ENCODE peak calls at places on chromosomes 5 and 9, in eight cellular contexts. K, Y, I, Q, N, U, O and J are unnamed samples.

GRCh38 chr9:130327781-130328348 is 62.3 kb downstream of the HMCN2 start:
- DNase-seq in Q (peak; percentile 90), Y (peak; percentile 26), K (no peak), N (no peak), I (peak; percentile 87), O (no peak), U (peak; percentile 81), J (no peak)

GRCh38 chr9:131869312-131869711 is 129.4 kb upstream of the RAPGEF1 start:
- DNase-seq in U (no peak), O (no peak), K (no peak), I (peak; percentile 89), N (no peak), Q (peak; percentile 39), Y (no peak), J (peak; percentile 74)

GRCh38 chr5:143779506-143779905 is 32.5 kb upstream of the HMHB1 start:
- DNase-seq in K (no peak), N (no peak), Y (no peak), O (no peak), Q (no peak), U (no peak), I (no peak), J (no peak)

GRCh38 chr5:60563696-60564324 is 136.2 kb downstream of the DEPDC1B start:
- DNase-seq in O (no peak), N (no peak), U (no peak), I (no peak), Q (no peak), K (no peak), Y (no peak), J (no peak)

GRCh38 chr9:111969061-111969460 is 72.4 kb downstream of the UGCG start:
- DNase-seq in Y (no peak), U (no peak), O (no peak), I (no peak), Q (no peak), N (no peak), K (peak; percentile 61), J (no peak)

GRCh38 chr5:176884571-176884890 is 14.6 kb downstream of the HK3 start:
- DNase-seq in N (no peak), Y (no peak), Q (no peak), K (no peak), O (no peak), I (no peak), U (no peak), J (no peak)

GRCh38 chr5:22780756-22781155 is 72.4 kb downstream of the CDH12 start:
- DNase-seq in I (no peak), U (no peak), K (no peak), Y (no peak), O (no peak), Q (no peak), N (no peak), J (no peak)

GRCh38 chr5:79242242-79243039 is 6.5 kb downstream of the JMY start:
- DNase-seq in I (no peak), O (no peak), Q (no peak), K (no peak), U (no peak), Y (no peak), N (no peak), J (no peak)

DNA sequence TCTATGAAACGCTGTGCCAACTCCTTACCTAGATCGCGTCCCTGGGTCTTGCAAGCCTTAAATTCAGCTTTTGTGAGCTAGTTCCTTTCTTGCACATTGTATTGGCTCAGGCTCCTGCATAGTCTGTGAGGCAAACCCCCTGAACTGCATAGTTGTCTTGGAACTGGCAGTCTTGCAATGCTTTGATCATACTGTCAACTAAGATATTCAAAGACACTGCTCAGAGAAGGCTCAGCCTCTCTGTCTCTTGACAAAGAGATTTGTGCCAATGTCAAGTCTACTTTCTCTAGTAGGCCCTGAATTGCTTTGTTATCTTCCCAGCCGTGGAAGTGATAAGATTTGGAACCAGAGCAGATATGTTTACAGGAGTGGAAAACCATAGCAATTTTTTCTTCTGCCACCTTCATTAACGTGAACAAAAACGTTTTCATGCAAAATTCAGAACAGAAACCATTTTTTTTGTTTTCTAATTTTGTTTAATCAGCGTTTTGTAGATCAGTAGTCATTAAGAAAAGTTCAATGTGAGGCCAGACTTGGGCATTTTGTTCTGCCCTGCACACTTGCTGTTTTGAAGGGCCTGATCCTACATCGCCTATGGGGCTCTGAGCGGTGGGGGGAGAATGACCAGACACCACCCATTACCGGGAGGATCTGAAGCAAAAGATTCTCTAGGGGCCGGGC is 27.6 kb upstream of the ENTREP1 start:
- DNase-seq in U (no peak), K (no peak), Y (no peak), I (no peak), N (no peak), Q (no peak), O (no peak), J (no peak)
- H3K27ac ChIP-seq in U (no peak overlapping the region), K (no peak overlapping the region), Y (no peak overlapping the region), I (no peak overlapping the region), N (no peak overlapping the region), Q (no peak overlapping the region), O (no peak overlapping the region), J (no peak overlapping the region)

DNA sequence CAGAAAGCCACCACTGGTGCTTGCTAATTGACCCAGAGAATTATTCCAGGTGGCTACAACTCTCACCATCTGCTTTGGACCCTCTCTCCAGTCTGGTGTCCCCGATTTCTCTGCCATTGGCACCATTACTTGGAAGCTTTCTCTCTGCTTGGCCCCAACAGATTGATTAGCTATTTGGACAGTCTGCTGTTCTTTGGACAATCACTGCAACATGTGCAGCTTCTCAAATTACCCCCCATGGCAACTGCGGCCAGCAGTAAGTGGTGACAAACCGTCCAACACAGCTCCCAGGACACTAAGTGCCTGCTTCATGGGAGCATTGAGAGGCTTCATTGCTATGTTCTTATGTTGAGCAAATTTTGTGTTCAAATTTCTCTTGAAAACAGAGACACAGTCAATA is 309.8 kb downstream of the TAF11L14 start:
- DNase-seq in N (no peak), I (no peak), Y (no peak), U (no peak), O (no peak), K (no peak), Q (no peak), J (no peak)
- H3K27ac ChIP-seq in N (no peak overlapping the region), I (no peak overlapping the region), Y (no peak overlapping the region), U (no peak overlapping the region), O (no peak overlapping the region), K (no peak overlapping the region), Q (no peak overlapping the region), J (no peak overlapping the region)

GRCh38 chr5:31963961-31964360 is 210.2 kb downstream of the GOLPH3 start:
- DNase-seq in Y (no peak), O (no peak), I (no peak), N (no peak), U (no peak), Q (no peak), K (no peak), J (no peak)
- H3K27ac ChIP-seq in Y (no peak overlapping the region), O (no peak overlapping the region), I (peak overlapping the region; percentile 36), N (no peak overlapping the region), U (no peak overlapping the region), Q (peak overlapping the region; percentile 23), K (no peak overlapping the region), J (no peak overlapping the region)

GRCh38 chr9:5800969-5801738 is 31.8 kb downstream of the ERMP1 start:
- DNase-seq in U (no peak), N (no peak), Y (peak; percentile 17), Q (no peak), I (peak; percentile 11), K (no peak), O (no peak), J (no peak)
- H3K27ac ChIP-seq in U (no peak overlapping the region), N (no peak overlapping the region), Y (peak overlapping the region; percentile 27), Q (peak overlapping the region; percentile 63), I (peak overlapping the region; percentile 16), K (no peak overlapping the region), O (no peak overlapping the region), J (no peak overlapping the region)

DNA sequence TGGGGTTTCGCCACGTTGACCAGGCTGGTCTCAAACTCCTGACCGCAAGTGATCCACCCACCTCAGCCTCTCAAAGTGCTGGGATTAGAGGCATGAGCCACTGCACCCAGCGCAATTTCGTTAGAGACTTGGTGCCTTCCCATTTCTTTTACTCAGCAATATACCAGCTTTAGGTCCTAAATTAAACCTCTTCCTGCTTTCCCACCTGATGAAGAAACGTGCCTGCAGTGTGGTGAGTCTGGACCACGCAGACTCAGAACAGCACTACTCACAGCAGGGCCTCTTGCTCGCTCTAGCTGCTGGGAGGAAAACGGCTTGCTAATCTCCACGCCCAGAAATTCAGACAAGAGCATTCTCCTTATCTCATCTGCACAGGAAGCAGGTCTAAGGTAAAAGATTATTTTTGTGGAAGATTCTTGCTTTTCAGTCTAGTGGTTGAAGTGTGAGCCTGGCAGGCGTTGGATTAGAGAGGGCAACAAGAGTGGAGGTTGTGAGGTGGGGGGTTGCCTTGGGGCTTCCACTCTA is at the start of gene S100Z:
- DNase-seq in I (no peak), Q (no peak), O (no peak), Y (no peak), K (no peak), N (no peak), U (no peak), J (no peak)
- H3K27ac ChIP-seq in I (no peak within 1 kb of the TSS), Q (no peak within 1 kb of the TSS), O (peak within 1 kb of the TSS; percentile 48), Y (no peak within 1 kb of the TSS), K (no peak within 1 kb of the TSS), N (no peak within 1 kb of the TSS), U (no peak within 1 kb of the TSS), J (no peak within 1 kb of the TSS)

GRCh38 chr5:154860123-154860522 is 1.7 kb downstream of the CNOT8 start:
- DNase-seq in U (peak; percentile 56), Q (peak; percentile 73), Y (peak; percentile 12), O (no peak), I (no peak), N (no peak), K (no peak), J (peak; percentile 63)
- H3K27ac ChIP-seq in U (peak overlapping the region; percentile 98), Q (no peak overlapping the region), Y (no peak overlapping the region), O (peak overlapping the region; percentile 99), I (no peak overlapping the region), N (peak overlapping the region; percentile 97), K (peak overlapping the region; percentile 87), J (no peak overlapping the region)

GRCh38 chr9:81896067-81896466 is 32.2 kb upstream of the SPATA31D4 start:
- DNase-seq in N (no peak), O (no peak), K (no peak), Y (no peak), Q (no peak), I (no peak), U (no peak), J (no peak)
- H3K27ac ChIP-seq in N (no peak overlapping the region), O (no peak overlapping the region), K (no peak overlapping the region), Y (no peak overlapping the region), Q (no peak overlapping the region), I (no peak overlapping the region), U (no peak overlapping the region), J (no peak overlapping the region)